ENCODE peak calls at places on chromosomes 13 and 19, in seven cellular contexts. D is colonic mucosa; X is transverse colon; L is progenitor cell of endocrine pancreas; J is D341Med; Q is stimulated activated CD4-positive, alpha-beta T cell treated with anti-CD3 and anti-CD28 coated beads, Interleukin-1b, Interleukin-23, amount 100 ng/mL, for 24 hours; S is stimulated activated CD8-positive, alpha-beta memory T cell treated with anti-CD3 and anti-CD28 coated beads, Interleukin-7, amount 100 ng/mL, for 48 hours. E is an unnamed sample.

GRCh38 chr19:3683866-3684816 is 16.1 kb downstream of the PIP5K1C start:
- DNase-seq in L (no peak), X (no peak), Q (no peak), D (no peak), J (no peak), S (no peak), E (no peak)

GRCh38 chr13:73058741-73059459 is at the start of gene KLF5:
- DNase-seq in X (peak), L (peak), D (peak), Q (peak), J (peak), S (peak), E (peak)

GRCh38 chr19:38655148-38655824 is 7.8 kb downstream of the ACTN4 start:
- DNase-seq in L (no peak), D (no peak), J (no peak), S (peak), X (no peak), Q (no peak), E (no peak)

GRCh38 chr13:99989376-99990044 is 7.9 kb downstream of the ZIC2 start:
- DNase-seq in X (no peak), L (no peak), J (no peak), Q (no peak), S (no peak), D (no peak), E (no peak)

GRCh38 chr13:42276683-42277082 is 4.7 kb downstream of the AKAP11 start:
- DNase-seq in S (no peak), J (no peak), Q (no peak), L (no peak), X (no peak), D (no peak), E (no peak)

GRCh38 chr19:38351865-38352395 is 16.3 kb downstream of the CATSPERG start:
- DNase-seq in X (no peak), S (no peak), L (no peak), Q (no peak), D (no peak), J (no peak), E (no peak)

GRCh38 chr13:42981317-42981716 is 10.7 kb downstream of the EPSTI1 start:
- DNase-seq in S (no peak), L (no peak), Q (no peak), J (no peak), X (no peak), D (no peak), E (no peak)

GRCh38 chr13:45055198-45055901 is 65.0 kb upstream of the GTF2F2 start:
- DNase-seq in L (no peak), D (peak), J (peak), X (peak), Q (peak), S (peak), E (no peak)

GRCh38 chr13:46369506-46370268 is 17.4 kb downstream of the RUBCNL start:
- DNase-seq in J (no peak), D (no peak), Q (no peak), X (no peak), L (no peak), S (no peak), E (no peak)

GRCh38 chr13:31242342-31242741 is 42.6 kb downstream of the B3GLCT start:
- DNase-seq in L (no peak), Q (no peak), J (no peak), X (no peak), S (no peak), D (no peak), E (no peak)

GRCh38 chr13:50543767-50544166 is 299.7 kb downstream of the DLEU7 start:
- DNase-seq in D (no peak), X (no peak), L (no peak), J (no peak), Q (no peak), S (no peak), E (no peak)

GRCh38 chr19:11384778-11385129 is 640 bp upstream of the EPOR start:
- DNase-seq in L (no peak), Q (no peak), J (no peak), X (no peak), S (no peak), D (no peak), E (no peak)

GRCh38 chr19:47190167-47190727 is 40.8 kb downstream of the BBC3 start:
- DNase-seq in L (no peak), J (no peak), X (peak), D (peak), Q (peak), S (peak), E (no peak)

GRCh38 chr13:98098511-98098910 is 44.4 kb upstream of the FARP1 start:
- DNase-seq in X (no peak), D (no peak), Q (no peak), L (no peak), J (no peak), S (no peak), E (no peak)

GRCh38 chr13:63435668-63436275 is 2020.1 kb upstream of the PCDH20 start:
- DNase-seq in S (no peak), D (no peak), Q (no peak), X (no peak), L (no peak), J (no peak), E (no peak)

GRCh38 chr13:53012707-53013106 is 15.9 kb upstream of the OLFM4 start:
- DNase-seq in J (no peak), Q (no peak), X (no peak), S (no peak), L (no peak), D (no peak), E (no peak)

GRCh38 chr13:109872864-109873263 is 86.5 kb upstream of the IRS2 start:
- DNase-seq in J (no peak), D (no peak), Q (no peak), S (no peak), L (no peak), X (no peak), E (no peak)

GRCh38 chr13:39362652-39363390 is 240.2 kb downstream of the LHFPL6 start:
- DNase-seq in D (no peak), Q (no peak), L (no peak), S (no peak), J (peak), X (no peak), E (no peak)

GRCh38 chr19:48632692-48633147 is 4.5 kb downstream of the DBP start:
- DNase-seq in Q (no peak), L (no peak), S (no peak), J (no peak), D (no peak), X (no peak), E (no peak)

GRCh38 chr19:8306235-8307054 is 1.7 kb downstream of the CD320 start:
- DNase-seq in L (peak), S (no peak), X (peak), D (peak), Q (no peak), J (no peak), E (peak)

GRCh38 chr19:10946964-10947657 is 13.7 kb upstream of the SMARCA4 start:
- DNase-seq in S (no peak), L (no peak), Q (no peak), X (no peak), J (no peak), D (no peak), E (no peak)